ENCODE peak calls at places on chromosomes 4 and X, in five cellular contexts. R, S, G, B and A are unnamed samples.

GRCh38 chr4:69828828-69829227 is 31.1 kb downstream of the SULT1E1 start:
- DNase-seq in R (no peak), S (no peak), G (no peak), B (no peak), A (no peak)

GRCh38 chr4:147689062-147689461 is 5.1 kb upstream of the PRMT9 start:
- DNase-seq in R (no peak), S (no peak), G (no peak), B (no peak), A (no peak)

GRCh38 chr4:39029752-39030694 is 2.2 kb downstream of the TMEM156 start:
- DNase-seq in R (no peak), S (no peak), G (no peak), B (peak), A (no peak)

GRCh38 chr4:99635601-99636000 is 22.0 kb downstream of the C4orf54 start:
- DNase-seq in R (no peak), S (no peak), G (no peak), B (no peak), A (no peak)

GRCh38 chr4:110005461-110006056 is 92.9 kb downstream of the EGF start:
- DNase-seq in R (peak), S (peak), G (no peak), B (peak), A (peak)

GRCh38 chrX:66625525-66625924 is 13.4 kb downstream of the EDA2R start:
- DNase-seq in R (no peak), S (no peak), G (no peak), B (peak), A (no peak)

GRCh38 chrX:119916310-119916709 is 20.6 kb downstream of the AKAP14 start:
- DNase-seq in R (no peak), S (no peak), G (no peak), B (no peak), A (no peak)

GRCh38 chrX:66889418-66889817 is 250.5 kb upstream of the EDA2R start:
- DNase-seq in R (no peak), S (no peak), G (no peak), B (no peak), A (no peak)

GRCh38 chrX:23959781-23960180 is 52.0 kb downstream of the CXorf58 start:
- DNase-seq in R (no peak), S (no peak), G (no peak), B (no peak), A (no peak)

GRCh38 chr4:137677851-137678250 is 145.6 kb upstream of the PCDH18 start:
- DNase-seq in R (no peak), S (peak), G (no peak), B (no peak), A (no peak)

GRCh38 chr4:80340036-80340435 is 4.5 kb downstream of the CFAP299 start:
- DNase-seq in R (no peak), S (peak), G (no peak), B (no peak), A (no peak)

GRCh38 chr4:153555730-153556440 is 89.7 kb downstream of the TMEM131L start:
- DNase-seq in R (no peak), S (peak), G (peak), B (no peak), A (no peak)

GRCh38 chrX:134669378-134670098 is 11.3 kb upstream of the PLAC1 start:
- DNase-seq in R (no peak), S (peak), G (peak), B (no peak), A (no peak)

GRCh38 chr4:138241281-138242075 is 671 bp downstream of the SLC7A11 start:
- DNase-seq in R (peak), S (peak), G (no peak), B (no peak), A (peak)

GRCh38 chr4:149923736-149924135 is 108.1 kb upstream of the IQCM start:
- DNase-seq in R (no peak), S (no peak), G (no peak), B (no peak), A (no peak)

GRCh38 chr4:42954925-42955669 is 62.6 kb downstream of the GRXCR1 start:
- DNase-seq in R (no peak), S (no peak), G (no peak), B (no peak), A (no peak)

DNA sequence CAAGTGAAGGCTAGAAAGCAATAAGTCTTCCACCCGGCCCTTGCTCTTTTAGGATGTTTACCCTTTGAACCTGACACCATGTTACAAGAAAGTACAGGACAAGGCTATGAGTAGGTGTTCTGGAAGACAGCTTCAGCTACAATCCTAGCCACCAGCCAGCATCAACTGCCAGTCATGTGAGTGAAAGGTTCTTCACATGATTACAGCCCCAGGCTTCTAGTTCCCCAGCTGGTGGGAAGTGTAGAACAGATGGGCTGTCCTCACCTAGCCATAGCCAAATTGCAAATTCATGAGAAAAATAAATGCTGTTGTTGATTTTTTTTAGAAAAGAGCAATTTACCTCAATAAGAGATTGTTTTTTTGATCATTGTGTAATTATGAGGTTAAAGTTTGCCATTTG is 60.8 kb downstream of the GRXCR1 start:
- DNase-seq in R (no peak), S (no peak), G (no peak), B (no peak), A (no peak)
- TF ChIP-seq POLR2A in R (no peak), S (no peak), G (no peak), B (no peak), A (no peak)

DNA sequence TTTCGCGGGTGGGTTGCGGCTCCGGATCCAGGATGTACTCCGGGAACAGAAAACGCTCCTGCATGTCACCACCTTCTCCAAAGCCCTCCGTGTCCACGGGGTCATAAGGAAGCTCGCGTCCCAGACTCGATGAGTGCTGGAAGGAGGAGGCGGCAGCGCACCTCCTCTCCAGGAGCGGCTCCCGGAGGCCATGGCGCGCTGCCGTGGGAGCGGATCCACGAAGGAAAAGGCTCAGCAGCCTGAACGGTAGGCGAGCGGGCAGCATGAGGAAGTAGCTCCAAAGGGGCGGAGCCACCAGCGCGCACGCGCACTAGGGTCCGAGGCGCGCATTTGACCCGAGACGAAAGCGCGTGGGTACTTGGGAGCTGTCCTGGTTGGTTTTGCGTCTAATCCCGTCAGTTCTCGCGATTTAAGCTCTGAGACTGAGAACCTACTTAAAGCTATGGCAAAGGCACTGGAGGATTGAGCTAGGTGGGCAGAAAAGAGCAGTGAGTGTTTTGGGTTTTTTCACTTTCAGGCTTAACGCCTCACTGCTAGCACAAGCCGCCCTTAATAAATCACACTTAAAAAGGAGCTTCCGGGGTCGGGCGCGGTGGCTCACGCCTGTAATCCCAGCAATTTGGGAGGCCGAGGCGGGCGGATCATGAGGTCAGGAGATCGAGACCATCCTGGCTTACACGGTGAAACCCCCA is at the start of gene NOA1:
- DNase-seq in R (peak), S (peak), G (peak), B (peak), A (peak)
- TF ChIP-seq POLR2A in R (peak), S (peak), G (peak), B (peak), A (peak)

DNA sequence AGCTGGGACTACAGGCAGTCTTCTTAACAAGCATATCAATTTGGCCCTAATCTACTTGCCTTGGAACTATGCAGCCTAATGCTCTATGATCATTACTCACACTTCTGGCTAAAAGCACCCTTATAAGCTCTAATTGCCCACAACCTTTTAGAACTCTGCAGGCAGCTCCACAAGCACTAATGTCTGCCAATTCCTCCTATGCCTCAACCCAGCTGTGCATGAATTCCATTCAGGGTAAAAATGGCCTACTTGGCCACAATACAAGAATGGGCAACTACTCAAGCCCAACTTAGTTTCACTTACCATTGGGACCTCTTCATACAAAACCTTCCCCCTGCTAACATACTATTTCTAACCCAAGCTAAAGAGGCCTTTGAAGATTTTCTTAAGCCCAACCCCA is 51.7 kb downstream of the ZNF718 start:
- DNase-seq in R (no peak), S (no peak), G (no peak), B (no peak), A (no peak)
- TF ChIP-seq POLR2A in R (no peak), S (no peak), G (no peak), B (no peak), A (no peak)

GRCh38 chr4:151408380-151408629 is 671 bp upstream of the FHIP1A start:
- DNase-seq in R (no peak), S (no peak), G (peak), B (no peak), A (no peak)

GRCh38 chr4:151407466-151408379 is 1.3 kb upstream of the FHIP1A start:
- DNase-seq in R (no peak), S (no peak), G (peak), B (peak), A (no peak)

GRCh38 chr4:151407018-151407417 is 2.0 kb upstream of the FHIP1A start:
- DNase-seq in R (no peak), S (no peak), G (no peak), B (no peak), A (no peak)

GRCh38 chr4:151409470-151410313 is 716 bp downstream of the FHIP1A start:
- DNase-seq in R (no peak), S (no peak), G (peak), B (no peak), A (no peak)

GRCh38 chr4:151408630-151409469 is at the start of gene FHIP1A:
- DNase-seq in R (peak), S (peak), G (peak), B (no peak), A (peak)
- TF ChIP-seq POLR2A in R (peak), S (no peak), G (peak), B (no peak), A (no peak)